ENCODE peak calls at places on chromosomes 7 and 10, in ten cellular contexts. B, A, U, T, X, Y, K, Z, S and N are unnamed samples.

GRCh38 chr7:38303866-38304265 is 30.4 kb upstream of the TARP start:
- DNase-seq in A (no peak), Y (no peak), Z (no peak), T (no peak), B (no peak), K (no peak), S (no peak), X (no peak), U (no peak), N (no peak)

GRCh38 chr7:107860981-107861652 is 29.9 kb upstream of the DLD start:
- DNase-seq in B (no peak), A (no peak), U (no peak), X (peak), Z (no peak), Y (no peak), S (no peak), T (no peak), K (no peak), N (no peak)

GRCh38 chr7:5230272-5231067 is 40.4 kb downstream of the WIPI2 start:
- DNase-seq in Z (peak), X (no peak), U (peak), Y (no peak), K (no peak), S (no peak), T (no peak), A (no peak), B (no peak), N (no peak)

GRCh38 chr7:102916426-102916825 is 3.6 kb downstream of the LRRC17 start:
- DNase-seq in Z (no peak), A (no peak), Y (no peak), U (no peak), K (peak), S (no peak), T (no peak), B (no peak), X (peak), N (peak)

GRCh38 chr7:28405662-28406061 is 6.7 kb upstream of the CREB5 start:
- DNase-seq in K (peak), Y (no peak), X (peak), B (peak), Z (no peak), S (peak), A (peak), T (no peak), U (peak), N (peak)

GRCh38 chr7:137544450-137545058 is 201.0 kb upstream of the PTN start:
- DNase-seq in B (no peak), S (no peak), X (no peak), U (no peak), A (no peak), T (no peak), K (no peak), Z (no peak), Y (no peak), N (no peak)

GRCh38 chr10:120979435-120980315 is 128.5 kb downstream of the WDR11 start:
- DNase-seq in A (no peak), B (peak), T (peak), Y (peak), S (no peak), X (peak), K (no peak), U (no peak), Z (peak), N (peak)

GRCh38 chr10:14211617-14212016 is 119.1 kb downstream of the FRMD4A start:
- DNase-seq in X (no peak), K (no peak), T (no peak), Z (no peak), S (no peak), A (no peak), U (no peak), B (no peak), Y (no peak), N (no peak)

GRCh38 chr7:155803418-155804376 is 8.6 kb downstream of the SHH start:
- DNase-seq in U (no peak), X (no peak), B (no peak), S (no peak), Z (peak), Y (no peak), T (no peak), A (no peak), K (no peak), N (peak)

GRCh38 chr10:106500585-106501525 is 663.7 kb downstream of the SORCS1 start:
- DNase-seq in U (no peak), B (no peak), S (no peak), X (no peak), Y (no peak), T (no peak), K (no peak), Z (no peak), A (no peak), N (no peak)

GRCh38 chr10:97766106-97766810 is 5.5 kb downstream of the SFRP5 start:
- DNase-seq in U (no peak), X (peak), S (no peak), Y (no peak), B (no peak), K (no peak), A (no peak), T (no peak), Z (no peak), N (no peak)

GRCh38 chr7:102295346-102296178 is 8.9 kb downstream of the SH2B2 start:
- DNase-seq in T (no peak), Y (no peak), K (no peak), U (no peak), Z (no peak), X (no peak), B (no peak), A (no peak), S (no peak), N (no peak)

GRCh38 chr7:92740713-92741126 is 95.7 kb downstream of the CDK6 start:
- DNase-seq in B (no peak), S (no peak), A (no peak), K (peak), X (peak), T (no peak), U (no peak), Z (no peak), Y (no peak), N (peak)

GRCh38 chr10:94173594-94173993 is 179.9 kb downstream of the PLCE1 start:
- DNase-seq in U (no peak), B (no peak), A (no peak), T (no peak), Y (no peak), Z (no peak), K (no peak), S (no peak), X (no peak), N (no peak)

GRCh38 chr7:50640779-50641178 is 75.6 kb upstream of the DDC start:
- DNase-seq in X (no peak), T (no peak), S (no peak), Y (no peak), B (no peak), K (no peak), U (no peak), Z (no peak), A (no peak), N (no peak)

GRCh38 chr7:22469371-22470143 is 30.4 kb downstream of the STEAP1B start:
- DNase-seq in B (no peak), Z (no peak), X (no peak), K (no peak), T (no peak), A (no peak), U (no peak), Y (no peak), S (no peak), N (no peak)

GRCh38 chr10:75776738-75777504 is 345.5 kb downstream of the LRMDA start:
- DNase-seq in S (no peak), Y (no peak), Z (no peak), A (no peak), K (no peak), X (no peak), T (no peak), U (no peak), B (peak), N (no peak)

GRCh38 chr7:138889566-138889965 is 91.6 kb upstream of the ATP6V0A4 start:
- DNase-seq in B (no peak), S (no peak), Z (no peak), U (no peak), T (no peak), A (no peak), X (no peak), Y (no peak), K (no peak), N (no peak)

GRCh38 chr10:84185526-84186175 is 8.7 kb upstream of the CDHR1 start:
- DNase-seq in U (no peak), Y (no peak), X (no peak), S (no peak), A (no peak), T (no peak), K (no peak), B (no peak), Z (no peak), N (no peak)

GRCh38 chr7:139828880-139829653 is at the start of gene TBXAS1:
- DNase-seq in U (no peak), A (no peak), K (no peak), B (peak), Z (peak), S (no peak), T (no peak), X (no peak), Y (no peak), N (no peak)

GRCh38 chr7:139731802-139732470 is 45.9 kb downstream of the HIPK2 start:
- DNase-seq in K (no peak), B (peak), Z (peak), S (peak), X (peak), U (peak), A (peak), T (no peak), Y (peak), N (peak)

GRCh38 chr10:117759266-117759665 is 216.7 kb downstream of the EMX2 start:
- DNase-seq in A (no peak), X (no peak), U (no peak), Z (no peak), B (no peak), T (no peak), S (no peak), Y (no peak), K (no peak), N (no peak)

GRCh38 chr7:139744768-139745250 is 33.0 kb downstream of the HIPK2 start:
- DNase-seq in T (no peak), S (no peak), X (no peak), A (no peak), U (no peak), B (no peak), Y (no peak), K (no peak), Z (no peak), N (no peak)

GRCh38 chr7:131027287-131027773 is 293.3 kb upstream of the KLF14 start:
- DNase-seq in T (no peak), X (no peak), K (no peak), B (no peak), Z (peak), S (peak), A (no peak), Y (no peak), U (peak), N (peak)

GRCh38 chr10:17199351-17199804 is 2.1 kb downstream of the TRDMT1 start:
- DNase-seq in K (no peak), X (peak), T (no peak), S (no peak), Z (no peak), U (no peak), A (no peak), Y (no peak), B (no peak), N (peak)

GRCh38 chr10:126392068-126392467 is 3.8 kb upstream of the ADAM12 start:
- DNase-seq in S (no peak), B (no peak), A (no peak), U (no peak), Z (no peak), T (no peak), Y (no peak), K (no peak), X (no peak), N (no peak)

GRCh38 chr10:126387041-126387908 is 1.0 kb downstream of the ADAM12 start:
- DNase-seq in T (peak), A (no peak), X (peak), K (no peak), U (peak), B (peak), Y (no peak), S (peak), Z (peak), N (peak)

GRCh38 chr10:126390324-126390723 is 2.0 kb upstream of the ADAM12 start:
- DNase-seq in S (no peak), Z (no peak), U (no peak), K (no peak), Y (no peak), B (no peak), T (no peak), A (no peak), X (no peak), N (no peak)

GRCh38 chr10:126391162-126391880 is 3.0 kb upstream of the ADAM12 start:
- DNase-seq in A (no peak), Y (no peak), X (peak), B (no peak), Z (no peak), U (no peak), S (no peak), T (no peak), K (no peak), N (peak)

GRCh38 chr10:126387931-126388911 is at the start of gene ADAM12:
- DNase-seq in B (peak), Z (no peak), K (no peak), A (no peak), X (peak), Y (no peak), T (no peak), S (peak), U (peak), N (peak)
- TF ChIP-seq CTCF in B (no peak), Z (no peak), K (no peak), A (no peak), X (peak), Y (no peak), T (no peak), S (no peak), U (no peak), N (no peak)

GRCh38 chr10:51076442-51076841 is 2.2 kb downstream of the PRKG1 start:
- DNase-seq in U (no peak), Z (no peak), K (no peak), T (no peak), Y (no peak), B (no peak), X (no peak), S (no peak), A (no peak), N (no peak)
- H3K4me3 ChIP-seq in U (peak), Z (peak), K (peak), T (no peak), Y (no peak), B (no peak), X (no peak), S (peak), A (peak), N (peak)

GRCh38 chr10:33273295-33274002 is 61.0 kb downstream of the NRP1 start:
- DNase-seq in X (peak), S (peak), T (no peak), A (peak), U (peak), Y (no peak), B (peak), Z (peak), K (peak), N (peak)
- TF ChIP-seq CTCF in X (peak), S (peak), T (no peak), A (no peak), U (peak), Y (no peak), B (no peak), Z (no peak), K (peak), N (no peak)

GRCh38 chr7:151064454-151064853 is 5.1 kb downstream of the SLC4A2 start:
- DNase-seq in A (no peak), Z (no peak), B (no peak), S (no peak), K (no peak), Y (no peak), T (no peak), X (no peak), U (no peak), N (no peak)

GRCh38 chr7:151062111-151062398 is 2.7 kb downstream of the SLC4A2 start:
- DNase-seq in K (no peak), A (no peak), U (no peak), Y (no peak), X (no peak), S (no peak), Z (no peak), T (no peak), B (no peak), N (no peak)

GRCh38 chr7:151061241-151062110 is 2.1 kb downstream of the SLC4A2 start:
- DNase-seq in A (no peak), X (no peak), U (no peak), Z (peak), Y (no peak), S (no peak), T (no peak), B (no peak), K (no peak), N (no peak)

GRCh38 chr7:151062399-151063211 is 3.2 kb downstream of the SLC4A2 start:
- DNase-seq in T (no peak), K (no peak), X (peak), B (peak), Z (peak), S (no peak), U (no peak), Y (peak), A (no peak), N (peak)

GRCh38 chr7:151063212-151063561 is 3.8 kb downstream of the SLC4A2 start:
- DNase-seq in A (no peak), B (peak), U (peak), X (no peak), Z (no peak), Y (no peak), S (no peak), K (no peak), T (no peak), N (peak)
- H3K4me3 ChIP-seq in A (peak), B (peak), U (peak), X (no peak), Z (peak), Y (peak), S (peak), K (peak), T (no peak), N (no peak)

DNA sequence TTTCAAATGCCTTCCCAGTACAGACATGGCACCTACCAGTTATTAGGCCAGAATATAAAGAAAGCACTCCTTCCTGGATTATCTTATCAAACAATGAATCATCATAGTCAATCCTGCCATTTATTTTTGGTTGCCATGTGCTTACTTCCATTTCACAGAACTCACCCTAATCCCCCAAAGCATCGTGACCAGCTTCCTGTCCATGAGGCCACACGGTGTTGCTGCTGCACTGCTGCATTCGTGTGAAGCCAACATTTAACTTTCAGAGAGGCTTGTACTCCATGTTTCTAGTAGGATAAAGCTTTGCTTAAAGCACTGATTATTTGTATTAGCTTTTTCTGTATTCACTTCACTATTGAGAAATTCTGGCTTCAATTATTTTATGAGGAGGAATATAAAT is 14.4 kb downstream of the COL28A1 start:
- DNase-seq in U (peak), B (no peak), Y (no peak), K (no peak), T (no peak), S (no peak), X (peak), Z (no peak), A (no peak), N (no peak)
- TF ChIP-seq CTCF in U (no peak), B (no peak), Y (no peak), K (no peak), T (no peak), S (no peak), X (no peak), Z (no peak), A (no peak), N (no peak)

GRCh38 chr10:71728218-71728737 is 8.7 kb upstream of the C10orf105 start:
- DNase-seq in A (no peak), U (no peak), Y (no peak), T (no peak), B (no peak), K (no peak), S (no peak), Z (no peak), X (no peak), N (no peak)
- H3K4me3 ChIP-seq in A (peak), U (no peak), Y (no peak), T (no peak), B (no peak), K (no peak), S (peak), Z (peak), X (no peak), N (no peak)

DNA sequence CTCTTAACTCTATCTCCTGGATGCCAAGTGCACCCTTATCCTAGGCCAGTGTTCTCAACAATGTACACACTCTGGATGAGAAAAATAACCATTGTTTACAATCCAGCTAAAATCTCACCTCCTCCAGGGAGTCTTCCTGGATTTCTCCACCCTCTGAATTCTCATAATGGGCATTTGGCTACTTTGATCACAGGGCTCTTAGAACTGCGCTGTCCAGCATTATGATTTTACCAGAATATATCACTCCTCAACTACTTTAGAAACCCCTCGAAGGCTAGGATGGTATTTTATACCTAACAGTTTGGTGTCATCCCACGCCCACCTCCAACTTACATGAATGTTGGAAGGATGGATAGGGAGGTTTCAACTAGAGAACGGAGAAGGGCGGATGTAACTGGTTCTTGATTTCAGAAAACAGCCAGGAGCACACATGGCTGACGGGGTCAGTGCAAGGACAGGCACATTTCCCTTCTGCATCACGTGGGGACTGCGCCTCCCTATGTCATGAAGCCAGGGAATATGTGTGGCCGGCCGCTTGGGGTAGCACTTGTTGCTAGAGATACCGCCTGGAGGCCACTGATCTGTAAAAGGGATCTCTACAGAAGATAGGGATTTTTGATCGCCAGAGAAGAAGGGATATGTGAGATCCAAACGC is 1.2 kb upstream of the ATP6V0E2 start:
- DNase-seq in S (peak), Z (peak), A (peak), T (no peak), U (peak), B (peak), X (peak), K (no peak), Y (no peak), N (peak)
- TF ChIP-seq CTCF in S (peak), Z (no peak), A (no peak), T (no peak), U (peak), B (no peak), X (peak), K (peak), Y (no peak), N (peak)

DNA sequence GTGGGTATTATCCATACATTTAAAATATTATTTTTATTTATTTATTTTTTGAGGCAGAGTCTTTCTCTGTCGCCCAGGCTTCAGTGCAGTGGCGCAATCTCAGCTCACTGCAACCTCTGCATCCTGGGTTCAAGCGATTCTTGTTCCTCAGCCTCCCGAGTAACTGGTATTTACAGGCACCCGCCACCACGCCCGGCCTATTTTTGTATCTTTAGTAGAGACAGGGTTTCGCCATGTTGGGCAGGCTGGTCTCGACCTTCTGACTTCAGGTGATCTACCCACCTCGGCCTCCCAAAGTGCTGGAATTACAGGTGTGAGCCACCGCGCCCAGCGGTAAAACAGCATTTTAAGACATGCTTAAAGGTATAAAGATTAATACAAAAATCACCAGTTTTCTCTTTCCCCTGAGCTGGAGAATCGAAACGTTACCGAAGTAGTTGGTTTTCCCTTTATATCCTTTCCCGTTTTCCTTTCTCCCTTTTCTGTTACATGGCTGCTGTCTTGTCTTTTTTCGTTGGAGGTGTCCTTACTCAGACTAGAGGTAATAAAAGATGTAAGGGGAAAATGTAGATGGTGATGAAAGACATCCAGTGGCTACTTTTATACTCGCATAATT is 1.7 kb downstream of the ARL5B start:
- DNase-seq in U (no peak), Y (no peak), B (no peak), X (no peak), A (no peak), S (no peak), T (no peak), K (no peak), Z (no peak), N (no peak)
- H3K4me3 ChIP-seq in U (peak), Y (peak), B (no peak), X (peak), A (peak), S (peak), T (no peak), K (peak), Z (peak), N (peak)

DNA sequence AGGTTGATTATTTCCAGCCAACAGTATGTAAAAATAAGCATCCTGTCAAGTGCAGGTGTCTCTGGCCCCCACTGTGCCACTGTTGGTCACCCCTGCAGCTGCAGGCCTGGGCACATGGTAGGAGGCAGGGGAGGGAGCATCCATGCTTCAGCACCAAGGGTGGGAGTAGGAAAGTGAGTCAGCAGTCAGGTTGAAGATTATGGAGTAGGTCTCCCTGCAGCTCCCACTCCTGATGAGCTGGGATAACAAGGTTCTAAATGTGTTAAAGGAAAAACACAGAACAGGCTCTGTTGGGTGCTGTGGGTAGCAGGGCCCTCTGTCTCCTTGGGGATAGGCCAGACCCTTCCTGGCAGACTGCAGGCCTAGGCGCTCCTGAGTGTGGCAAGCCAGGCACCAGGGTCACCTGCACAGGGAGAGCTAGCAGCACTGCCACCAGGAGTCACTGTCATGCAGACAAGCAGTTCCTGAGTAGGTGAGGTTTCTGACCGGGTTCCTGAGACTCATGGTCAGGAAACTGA is 59.3 kb downstream of the NUDCD3 start:
- DNase-seq in U (no peak), T (peak), Y (no peak), K (no peak), Z (no peak), B (peak), X (no peak), S (no peak), A (no peak), N (no peak)
- TF ChIP-seq CTCF in U (peak), T (peak), Y (peak), K (peak), Z (no peak), B (no peak), X (peak), S (peak), A (no peak), N (peak)